ENCODE peak calls at places on chromosomes 7 and 10, in five cellular contexts. M is GM19239, C is OCI-LY7, R is ureter, V is NCI-H460. G is an unnamed sample.

GRCh38 chr7:31882187-31882586 is 188.0 kb downstream of the PDE1C start:
- DNase-seq in M (no peak), C (no peak), R (no peak), V (peak), G (no peak)

GRCh38 chr7:76216683-76217082 is 15.0 kb downstream of the SRRM3 start:
- DNase-seq in M (no peak), C (no peak), R (no peak), V (no peak), G (no peak)

GRCh38 chr7:128831178-128831993 is 1.2 kb downstream of the FLNC start:
- DNase-seq in M (no peak), C (peak), R (peak), V (no peak), G (no peak)

GRCh38 chr10:127694580-127695193 is 42.3 kb upstream of the FOXI2 start:
- DNase-seq in M (peak), C (peak), R (no peak), V (peak), G (peak)

GRCh38 chr10:11822031-11822756 is 962 bp upstream of the PROSER2 start:
- DNase-seq in M (no peak), C (no peak), R (no peak), V (no peak), G (no peak)

GRCh38 chr7:91050677-91051076 is 213.6 kb upstream of the FZD1 start:
- DNase-seq in M (peak), C (no peak), R (no peak), V (no peak), G (no peak)

GRCh38 chr7:112238330-112238729 is 31.8 kb downstream of the ZNF277 start:
- DNase-seq in M (no peak), C (no peak), R (no peak), V (no peak), G (no peak)

GRCh38 chr10:105761861-105762260 is 1120.8 kb downstream of the SORCS3 start:
- DNase-seq in M (no peak), C (no peak), R (no peak), V (no peak), G (no peak)

GRCh38 chr7:157603005-157603404 is 266.2 kb downstream of the DNAJB6 start:
- DNase-seq in M (no peak), C (no peak), R (no peak), V (no peak), G (no peak)

GRCh38 chr7:139671967-139672366 is 105.8 kb downstream of the HIPK2 start:
- DNase-seq in M (no peak), C (no peak), R (no peak), V (no peak), G (no peak)

G was measured in GM12891.